ENCODE peak calls at places on chromosomes 11 and 22, in five cellular contexts. D is left ventricle myocardium inferior, L is OCI-LY7, Q is upper lobe of right lung, I is heart right ventricle. J is an unnamed sample.

GRCh38 chr11:45290586-45290985 is 4.4 kb upstream of the SYT13 start:
- DNase-seq in L (no peak), Q (no peak), D (no peak), I (no peak), J (no peak)

GRCh38 chr22:47102081-47102480 is 339.6 kb downstream of the TBC1D22A start:
- DNase-seq in D (no peak), L (no peak), I (no peak), Q (no peak), J (no peak)

GRCh38 chr11:44493383-44493782 is 72.1 kb upstream of the CD82 start:
- DNase-seq in L (no peak), Q (no peak), I (no peak), D (no peak), J (no peak)

GRCh38 chr11:44568706-44569473 is 3.4 kb downstream of the CD82 start:
- DNase-seq in I (peak; percentile 54), D (peak; percentile 72), L (peak; percentile 51), Q (peak; percentile 82), J (peak; percentile 89)

GRCh38 chr11:128610765-128611617 is 23.6 kb upstream of the ETS1 start:
- DNase-seq in D (no peak), L (peak; percentile 98), Q (no peak), I (no peak), J (no peak)

GRCh38 chr11:73760066-73760679 is 701 bp downstream of the RAB6A start:
- DNase-seq in D (peak; percentile 50), Q (peak; percentile 81), I (peak; percentile 56), L (peak; percentile 23), J (peak; percentile 81)

GRCh38 chr11:64998141-64998540 is 1.4 kb upstream of the BATF2 start:
- DNase-seq in D (no peak), Q (no peak), I (no peak), L (peak; percentile 64), J (no peak)

GRCh38 chr11:118145285-118146227 is 7.1 kb downstream of the SCN4B start:
- DNase-seq in I (peak; percentile 85), L (peak; percentile 84), Q (peak; percentile 94), D (peak; percentile 87), J (peak; percentile 78)

GRCh38 chr11:129992161-129992944 is 10.3 kb downstream of the PRDM10 start:
- DNase-seq in L (peak; percentile 91), Q (no peak), I (no peak), D (no peak), J (no peak)

GRCh38 chr11:95283653-95284052 is 52.7 kb upstream of the SESN3 start:
- DNase-seq in I (no peak), D (no peak), L (no peak), Q (no peak), J (no peak)

GRCh38 chr11:27013741-27014415 is 20.0 kb downstream of the FIBIN start:
- DNase-seq in L (no peak), Q (no peak), D (no peak), I (no peak), J (no peak)

GRCh38 chr11:19672591-19673206 is 39.9 kb upstream of the NAV2 start:
- DNase-seq in L (no peak), D (no peak), Q (no peak), I (no peak), J (no peak)

DNA sequence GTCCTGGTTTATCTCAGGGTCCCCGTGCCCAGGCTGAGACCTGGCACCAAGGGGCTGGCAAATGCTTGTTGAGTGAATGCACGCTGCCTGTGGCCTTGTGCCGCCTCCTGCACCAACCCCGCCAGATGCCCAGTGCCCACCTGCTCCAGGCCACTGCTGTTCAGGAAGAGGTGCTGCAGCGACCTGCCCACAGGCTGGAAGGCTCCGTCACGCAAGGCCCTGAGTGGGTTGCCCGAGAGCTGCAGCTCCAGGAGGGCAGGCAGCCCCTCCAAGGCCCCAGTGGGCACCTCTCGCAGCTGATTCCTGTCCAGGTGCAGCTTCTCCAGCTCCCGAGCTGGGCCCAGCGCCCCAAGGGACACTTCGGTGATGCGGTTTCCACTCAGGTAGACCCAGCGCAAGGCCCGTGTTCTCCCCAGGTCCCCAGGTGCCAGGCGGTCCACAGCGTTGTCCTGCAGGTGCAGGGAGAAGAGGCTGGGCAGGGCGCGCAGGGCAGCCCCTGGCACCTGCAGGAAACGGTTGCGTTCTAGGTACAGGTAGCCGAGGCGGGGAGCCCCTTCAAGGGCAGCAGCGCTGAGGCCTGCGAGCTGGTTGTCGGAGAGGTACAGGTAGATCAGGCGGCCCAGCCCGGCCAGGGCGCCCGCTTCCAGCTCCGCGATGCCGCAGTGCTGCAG is 3.6 kb downstream of the CHADL start:
- DNase-seq in I (no peak), Q (no peak), D (no peak), L (no peak), J (no peak)
- TF ChIP-seq CTCF in I (no peak), Q (no peak), D (no peak), L (no peak), J (peak; percentile 19)

GRCh38 chr22:23184764-23185113 is 4.4 kb downstream of the BCR start:
- DNase-seq in L (no peak), Q (no peak), I (no peak), D (no peak), J (no peak)

GRCh38 chr22:23182289-23183106 is 2.2 kb downstream of the BCR start:
- DNase-seq in Q (no peak), L (peak; percentile 52), D (no peak), I (no peak), J (no peak)

GRCh38 chr22:23183107-23183698 is 2.9 kb downstream of the BCR start:
- DNase-seq in D (peak; percentile 35), I (no peak), L (peak; percentile 43), Q (peak; percentile 74), J (no peak)

GRCh38 chr22:23181763-23182288 is 1.5 kb downstream of the BCR start:
- DNase-seq in Q (no peak), I (no peak), L (no peak), D (no peak), J (no peak)

DNA sequence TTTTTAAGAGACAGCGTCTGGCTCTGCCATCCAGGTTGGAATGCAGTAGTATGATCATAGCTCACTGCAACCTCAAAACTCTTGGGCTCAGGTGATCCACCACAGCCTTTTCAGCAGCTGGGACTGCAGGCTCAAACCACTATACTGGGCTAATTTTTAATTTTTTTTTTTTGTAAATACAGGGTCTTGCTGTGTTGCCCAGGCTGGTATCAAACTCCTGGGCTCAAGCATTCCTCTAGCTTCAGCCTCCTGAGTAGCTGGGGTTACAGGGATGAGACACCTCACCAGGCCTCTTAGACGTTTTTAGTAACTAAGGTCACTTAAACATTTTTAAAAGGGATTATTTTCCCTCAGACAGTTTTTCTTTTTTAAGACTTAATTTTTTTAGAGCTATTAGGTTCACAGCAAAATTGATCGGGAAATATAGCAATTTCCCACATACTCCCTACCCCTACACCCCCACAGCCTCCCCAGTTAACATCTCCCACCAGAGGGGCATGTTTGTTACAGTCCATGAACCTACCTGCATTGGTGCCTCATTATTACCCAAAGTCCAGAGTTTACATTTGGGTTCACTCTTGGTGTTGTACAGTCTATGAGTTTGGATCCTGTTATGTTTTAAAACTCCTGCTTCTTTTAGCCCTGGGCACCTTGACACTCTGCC is 3.9 kb downstream of the BCR start:
- DNase-seq in I (no peak), L (no peak), D (no peak), Q (no peak), J (no peak)
- H3K4me3 ChIP-seq in I (peak overlapping the region; percentile 72), L (peak overlapping the region; percentile 71), D (peak overlapping the region; percentile 78), Q (peak overlapping the region; percentile 64), J (peak overlapping the region; percentile 86)

DNA sequence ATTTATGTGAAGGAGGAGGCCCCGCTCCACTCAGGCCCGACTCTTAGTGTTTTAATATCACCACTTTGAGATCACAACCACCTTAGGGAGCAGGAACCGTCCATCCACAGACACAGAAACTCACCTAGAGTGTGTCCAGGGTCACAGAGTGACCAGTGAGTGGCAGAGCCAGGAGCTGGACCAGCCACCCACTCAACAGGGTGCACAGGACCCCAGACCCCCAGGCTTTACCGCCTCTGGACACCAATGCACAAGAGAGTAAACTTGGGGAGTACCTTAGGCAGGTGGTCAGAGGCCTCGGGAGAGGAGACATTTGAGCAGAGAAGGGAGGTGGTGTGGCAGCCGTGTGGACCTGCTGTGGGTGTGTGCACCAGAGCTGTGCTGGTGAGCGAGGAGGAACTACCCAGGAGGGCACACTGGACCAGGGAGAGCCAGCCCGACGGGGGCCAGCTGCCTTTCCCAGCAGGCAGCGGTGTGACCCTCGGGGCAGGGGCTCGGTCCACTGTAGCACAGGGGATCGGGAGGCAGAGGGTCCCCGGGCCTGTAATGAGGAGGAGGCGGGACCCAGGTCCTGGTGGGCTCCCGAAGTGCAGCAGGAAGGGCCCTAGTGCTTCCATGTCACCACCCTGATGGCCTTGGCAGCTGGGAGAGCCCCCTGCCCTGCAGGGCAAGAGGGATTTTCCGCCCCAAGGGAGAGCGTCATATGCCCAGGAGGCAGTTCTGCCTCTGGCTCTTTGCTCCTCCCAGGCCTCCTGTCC is 7.6 kb upstream of the NLRP6 start:
- DNase-seq in D (no peak), L (no peak), Q (peak; percentile 63), I (no peak), J (no peak)
- H3K27ac ChIP-seq in D (peak overlapping the region; percentile 19), L (no peak overlapping the region), Q (peak overlapping the region; percentile 85), I (no peak overlapping the region), J (no peak overlapping the region)

GRCh38 chr11:106418786-106419185 is 341.3 kb downstream of the AASDHPPT start:
- DNase-seq in I (no peak), L (no peak), D (no peak), Q (no peak), J (no peak)

GRCh38 chr11:106420048-106420665 is 342.7 kb downstream of the AASDHPPT start:
- DNase-seq in D (no peak), L (no peak), I (no peak), Q (no peak), J (no peak)

GRCh38 chr11:106413222-106413621 is 335.8 kb downstream of the AASDHPPT start:
- DNase-seq in Q (no peak), D (no peak), L (no peak), I (no peak), J (no peak)

GRCh38 chr11:106410902-106411301 is 333.4 kb downstream of the AASDHPPT start:
- DNase-seq in Q (no peak), D (no peak), L (no peak), I (no peak), J (no peak)

GRCh38 chr11:106415510-106415909 is 338.0 kb downstream of the AASDHPPT start:
- DNase-seq in L (no peak), D (no peak), Q (no peak), I (no peak), J (no peak)
- TF ChIP-seq CTCF in L (no peak), D (no peak), Q (no peak), I (no peak), J (no peak)

GRCh38 chr11:75430692-75431532 is 2.1 kb downstream of the KLHL35 start:
- DNase-seq in D (no peak), L (no peak), Q (no peak), I (no peak), J (no peak)
- H3K4me3 ChIP-seq in D (peak overlapping the region; percentile 62), L (no peak overlapping the region), Q (peak overlapping the region; percentile 45), I (peak overlapping the region; percentile 49), J (peak overlapping the region; percentile 74)

GRCh38 chr22:25969901-25970300 is 199.4 kb upstream of the SEZ6L start:
- DNase-seq in Q (no peak), I (no peak), D (no peak), L (no peak), J (no peak)
- H3K27ac ChIP-seq in Q (no peak overlapping the region), I (peak overlapping the region; percentile 32), D (peak overlapping the region; percentile 36), L (no peak overlapping the region), J (no peak overlapping the region)

J was measured in coronary artery.